ENCODE peak calls at places on chromosomes 13 and 19, in six cellular contexts. Y, P, G, F, I and L are unnamed samples.
A peak's percentile ranks its signal among the peaks of the same experiment; 100 is the strongest.

GRCh38 chr13:99087954-99088491 is 110.2 kb upstream of the DOCK9 start:
- DNase-seq in F (no peak), P (no peak), I (no peak), G (peak; percentile 13), Y (no peak), L (no peak)

GRCh38 chr13:113404723-113405471 is 41.0 kb upstream of the GRTP1 start:
- DNase-seq in G (no peak), Y (no peak), P (peak; percentile 61), F (peak; percentile 2), I (no peak), L (no peak)

GRCh38 chr19:29413435-29413834 is 112.4 kb upstream of the VSTM2B start:
- DNase-seq in I (no peak), G (no peak), P (no peak), Y (no peak), F (no peak), L (no peak)

GRCh38 chr13:61286148-61286745 is 129.4 kb downstream of the PCDH20 start:
- DNase-seq in G (no peak), F (no peak), P (no peak), Y (no peak), I (no peak), L (no peak)

GRCh38 chr13:49669735-49670309 is 21.5 kb downstream of the EBPL start:
- DNase-seq in Y (no peak), P (no peak), I (peak; percentile 33), G (peak; percentile 28), F (no peak), L (no peak)

GRCh38 chr19:32642771-32643170 is 32.2 kb downstream of the ANKRD27 start:
- DNase-seq in I (no peak), Y (no peak), F (no peak), P (no peak), G (no peak), L (no peak)

GRCh38 chr13:73131247-73131646 is 72.4 kb downstream of the KLF5 start:
- DNase-seq in G (no peak), Y (no peak), F (no peak), I (no peak), P (no peak), L (no peak)

GRCh38 chr13:23159587-23160240 is 21.1 kb upstream of the SGCG start:
- DNase-seq in P (no peak), I (no peak), Y (no peak), G (no peak), F (no peak), L (no peak)

GRCh38 chr19:7679771-7680605 is 645 bp upstream of the TRAPPC5 start:
- DNase-seq in I (no peak), Y (no peak), F (no peak), G (no peak), P (no peak), L (no peak)

GRCh38 chr19:31718041-31718440 is 368.8 kb upstream of the TSHZ3 start:
- DNase-seq in Y (no peak), P (no peak), F (no peak), I (no peak), G (no peak), L (no peak)

GRCh38 chr13:88926890-88927502 is 1255.8 kb downstream of the SLITRK5 start:
- DNase-seq in F (no peak), P (no peak), G (no peak), I (no peak), Y (no peak), L (no peak)

GRCh38 chr19:54337858-54338230 is 1.1 kb downstream of the LILRA4 start:
- DNase-seq in P (no peak), Y (no peak), I (no peak), F (no peak), G (no peak), L (no peak)

GRCh38 chr13:33745370-33746324 is 72.3 kb upstream of the RFC3 start:
- DNase-seq in G (no peak), I (no peak), P (no peak), Y (no peak), F (no peak), L (no peak)

GRCh38 chr19:40774916-40775631 is at the start of gene MIA:
- DNase-seq in I (no peak), F (no peak), Y (no peak), P (no peak), G (no peak), L (no peak)

GRCh38 chr19:55305491-55305890 is 19.6 kb downstream of the TMEM150B start:
- DNase-seq in F (no peak), I (no peak), P (no peak), Y (no peak), G (peak; percentile 66), L (no peak)

DNA sequence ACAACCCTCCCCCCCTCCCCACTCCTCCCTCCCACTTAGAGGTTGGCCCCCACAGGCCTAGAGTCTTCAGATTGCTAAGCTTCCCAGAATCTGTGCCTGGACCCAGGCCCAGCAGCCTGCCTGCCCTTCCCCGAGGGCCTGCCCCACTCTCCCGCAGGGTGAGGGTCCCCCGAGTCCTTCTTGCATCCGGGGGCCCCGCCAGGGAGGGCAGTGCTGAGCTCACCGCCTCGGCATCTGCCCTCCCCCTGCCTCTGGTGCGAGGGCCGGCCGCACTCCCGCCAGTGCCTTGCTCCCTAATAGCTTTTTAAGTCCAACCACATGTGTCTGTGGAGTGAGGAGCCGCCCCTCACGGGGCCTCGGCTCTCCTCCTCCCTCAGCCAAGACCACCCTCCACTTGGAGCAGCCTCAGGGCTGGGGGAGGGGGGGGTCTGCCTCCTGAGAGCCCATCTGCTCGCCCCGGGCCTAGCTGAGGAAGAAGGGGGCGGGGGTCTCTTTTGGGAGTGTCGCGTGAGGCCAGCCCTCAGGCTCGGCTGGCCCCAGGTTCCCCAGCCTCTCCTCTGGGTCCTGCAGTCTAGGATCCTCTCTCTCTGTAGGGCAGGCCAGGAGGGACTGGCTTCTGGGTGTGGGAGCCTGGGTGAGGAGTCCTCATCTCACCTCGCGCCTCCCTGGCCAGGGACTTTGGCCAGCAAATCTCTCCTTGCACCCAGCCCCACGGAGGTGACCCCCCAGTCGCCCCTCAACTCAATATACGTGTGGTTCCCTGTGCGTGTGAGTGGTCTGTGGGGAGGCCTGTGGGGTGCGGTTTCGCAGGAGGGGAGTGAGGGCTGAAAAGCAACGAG is 47.2 kb downstream of the LYL1 start:
- DNase-seq in G (no peak), I (peak; percentile 75), F (peak; percentile 83), P (peak; percentile 95), Y (no peak), L (peak; percentile 87)
- H3K4me3 ChIP-seq in G (no peak overlapping the region), I (peak overlapping the region; percentile 32), F (peak overlapping the region; percentile 34), P (peak overlapping the region; percentile 24), Y (no peak overlapping the region), L (peak overlapping the region; percentile 19)

DNA sequence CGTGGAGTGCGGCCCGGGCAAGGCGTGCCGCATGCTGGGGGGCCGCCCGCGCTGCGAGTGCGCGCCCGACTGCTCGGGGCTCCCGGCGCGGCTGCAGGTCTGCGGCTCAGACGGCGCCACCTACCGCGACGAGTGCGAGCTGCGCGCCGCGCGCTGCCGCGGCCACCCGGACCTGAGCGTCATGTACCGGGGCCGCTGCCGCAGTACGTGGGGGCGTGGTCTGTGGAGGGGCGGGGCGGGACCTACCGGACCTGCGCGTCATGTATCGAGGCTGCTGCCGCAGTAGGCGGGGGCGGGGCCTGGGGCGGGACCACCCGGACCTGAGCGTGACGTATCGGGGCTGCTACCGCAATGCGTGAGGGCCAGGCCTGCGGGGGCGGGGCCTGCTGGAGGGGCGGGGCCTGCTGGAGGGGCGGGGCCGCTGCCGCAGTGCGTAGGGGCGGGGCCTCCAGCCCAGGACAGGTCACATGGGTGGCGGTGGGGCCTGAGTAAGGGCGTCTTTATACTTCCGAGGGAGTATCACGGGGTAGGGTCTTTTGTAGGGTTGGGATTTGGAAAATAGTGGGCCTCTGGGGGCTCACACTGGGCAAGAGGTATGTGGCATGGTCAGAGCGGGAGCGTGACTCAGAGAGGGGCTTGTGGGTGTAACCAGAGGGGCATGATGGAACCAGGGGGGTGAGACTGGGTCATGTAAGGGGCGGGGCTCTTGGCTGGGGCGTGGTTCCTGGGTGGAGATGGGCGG is 4.3 kb downstream of the FSTL3 start:
- DNase-seq in Y (peak; percentile 93), F (peak; percentile 100), P (peak; percentile 100), G (peak; percentile 71), I (peak; percentile 88), L (peak; percentile 88)
- TF ChIP-seq CTCF in Y (peak; percentile 46), F (peak; percentile 71), P (peak; percentile 52), G (peak; percentile 41), I (no peak), L (no peak)

GRCh38 chr13:22091971-22092300 is 421.1 kb downstream of the FGF9 start:
- DNase-seq in I (no peak), F (no peak), P (no peak), G (no peak), Y (no peak), L (no peak)

GRCh38 chr13:22092791-22093545 is 422.1 kb downstream of the FGF9 start:
- DNase-seq in G (no peak), I (no peak), Y (no peak), F (no peak), P (no peak), L (no peak)

GRCh38 chr13:22091222-22091970 is 420.5 kb downstream of the FGF9 start:
- DNase-seq in G (no peak), Y (no peak), P (no peak), I (no peak), F (no peak), L (no peak)

GRCh38 chr13:22086593-22086992 is 415.7 kb downstream of the FGF9 start:
- DNase-seq in P (no peak), I (no peak), F (no peak), G (no peak), Y (no peak), L (no peak)

DNA sequence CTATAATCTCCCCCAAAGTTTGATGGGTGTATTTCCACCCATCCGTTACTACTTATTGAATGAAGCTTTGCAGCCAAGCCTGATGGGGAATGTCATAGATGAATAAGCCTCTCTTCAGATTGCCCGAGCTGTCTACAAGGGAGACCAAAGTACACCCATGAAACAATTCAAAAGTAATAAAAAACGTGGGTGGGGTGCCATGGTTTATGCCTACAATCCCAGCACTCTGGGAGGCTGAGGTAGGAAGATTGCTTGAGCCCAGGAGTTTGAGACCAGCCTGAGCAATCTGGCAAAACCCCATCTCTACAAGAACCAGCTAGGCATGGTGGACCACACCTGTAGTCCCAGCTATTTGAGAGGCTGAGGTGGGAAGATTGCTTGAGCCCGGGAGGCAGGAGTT is 419.2 kb downstream of the FGF9 start:
- DNase-seq in Y (no peak), G (no peak), P (no peak), F (no peak), I (no peak), L (no peak)
- H3K4me3 ChIP-seq in Y (no peak overlapping the region), G (no peak overlapping the region), P (no peak overlapping the region), F (no peak overlapping the region), I (no peak overlapping the region), L (no peak overlapping the region)

DNA sequence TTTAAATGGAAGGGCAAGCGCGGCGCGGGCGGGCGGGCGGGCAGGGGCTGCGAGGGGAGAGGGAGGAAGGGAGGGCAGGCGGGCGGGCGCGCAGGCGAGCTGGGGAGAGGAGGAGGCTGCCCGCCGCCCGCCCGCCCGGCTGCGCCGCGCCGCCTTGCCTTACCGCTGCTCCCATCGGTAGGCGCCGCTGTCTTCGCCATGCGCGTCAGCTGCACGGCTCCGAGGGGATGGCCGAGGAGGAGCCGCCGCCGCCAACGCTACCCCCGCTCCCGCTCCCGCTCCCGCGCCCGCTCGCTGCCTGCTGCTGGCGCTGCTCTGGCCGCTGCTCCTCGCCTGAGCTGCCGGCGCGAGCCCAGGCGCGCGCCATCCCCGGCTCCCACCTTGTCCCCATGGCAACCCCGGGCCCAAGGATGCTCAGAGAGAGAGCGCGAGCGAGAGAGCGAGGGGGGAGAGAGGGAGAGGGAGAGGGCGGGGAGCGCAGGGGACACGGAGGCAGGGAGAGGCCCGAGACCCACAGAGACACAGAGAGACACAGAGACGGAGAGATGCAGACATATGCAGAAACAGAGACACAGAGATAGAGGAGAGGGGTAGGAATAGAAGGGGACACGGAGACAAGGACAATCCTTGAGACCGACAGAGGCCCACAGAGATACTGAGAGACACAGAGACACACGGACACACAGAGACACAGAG is 40.3 kb downstream of the DEDD2 start:
- DNase-seq in G (peak; percentile 90), I (no peak), Y (no peak), F (peak; percentile 26), P (peak; percentile 75), L (no peak)
- TF ChIP-seq CTCF in G (peak; percentile 73), I (no peak), Y (no peak), F (peak; percentile 56), P (no peak), L (peak; percentile 33)